ENCODE peak calls at places on chromosome 9, in six cellular contexts. R is HepG2, C is HEK293T, B is A549, G is K562, S is IMR-90. L is an unnamed sample.
A peak's percentile ranks its signal among the peaks of the same experiment; 100 is the strongest.

GRCh38 chr9:136093331-136093986 is 1.6 kb downstream of the NACC2 start:
- DNase-seq in S (no peak), R (no peak), C (peak; percentile 44), B (peak; percentile 84), G (peak; percentile 69), L (no peak)

GRCh38 chr9:78954286-78954685 is 617.5 kb upstream of the TLE4 start:
- DNase-seq in B (no peak), C (no peak), S (peak; percentile 5), G (no peak), R (no peak), L (no peak)

GRCh38 chr9:117772960-117773359 is 68.8 kb downstream of the TLR4 start:
- DNase-seq in R (no peak), B (no peak), C (peak; percentile 7), S (no peak), G (no peak), L (no peak)

GRCh38 chr9:119060629-119061385 is 308.4 kb downstream of the BRINP1 start:
- DNase-seq in S (no peak), C (no peak), R (no peak), B (no peak), G (no peak), L (no peak)

GRCh38 chr9:110742741-110743371 is 74.3 kb downstream of the MUSK start:
- DNase-seq in R (no peak), B (no peak), C (no peak), S (peak; percentile 93), G (no peak), L (no peak)

GRCh38 chr9:20191239-20191840 is 402.5 kb upstream of the SLC24A2 start:
- DNase-seq in R (no peak), C (no peak), B (no peak), S (no peak), G (no peak), L (no peak)

GRCh38 chr9:130212543-130213297 is 40.5 kb downstream of the NCS1 start:
- DNase-seq in G (no peak), B (no peak), C (no peak), R (no peak), S (no peak), L (no peak)

GRCh38 chr9:105993051-105993854 is 298.9 kb downstream of the TMEM38B start:
- DNase-seq in S (no peak), C (no peak), R (no peak), B (no peak), G (no peak), L (no peak)

GRCh38 chr9:1005043-1005667 is 28.7 kb downstream of the DMRT3 start:
- DNase-seq in S (peak; percentile 47), C (no peak), R (peak; percentile 47), G (peak; percentile 7), B (peak; percentile 25), L (peak; percentile 53)

GRCh38 chr9:36880075-36880474 is 154.0 kb downstream of the PAX5 start:
- DNase-seq in C (no peak), S (no peak), B (no peak), G (no peak), R (no peak), L (no peak)

GRCh38 chr9:8284835-8285234 is 485.3 kb upstream of the DMAC1 start:
- DNase-seq in B (no peak), C (no peak), G (no peak), R (no peak), S (no peak), L (no peak)

GRCh38 chr9:86099695-86100364 is 472 bp upstream of the GOLM1 start:
- DNase-seq in S (peak; percentile 57), C (peak; percentile 46), R (no peak), G (no peak), B (peak; percentile 77), L (no peak)

GRCh38 chr9:70832487-70832886 is 288.9 kb downstream of the TRPM3 start:
- DNase-seq in G (no peak), R (no peak), B (no peak), C (no peak), S (no peak), L (no peak)

GRCh38 chr9:69085523-69086283 is 50.2 kb downstream of the FXN start:
- DNase-seq in S (peak; percentile 53), C (no peak), G (no peak), B (no peak), R (peak; percentile 53), L (no peak)

GRCh38 chr9:68883224-68883623 is 130.7 kb downstream of the PRKACG start:
- DNase-seq in C (no peak), B (no peak), R (no peak), S (no peak), G (no peak), L (no peak)

GRCh38 chr9:132488611-132489010 is 78.6 kb downstream of the CFAP77 start:
- DNase-seq in G (no peak), B (no peak), S (no peak), C (no peak), R (no peak), L (no peak)

GRCh38 chr9:104836235-104836634 is 72.3 kb downstream of the NIPSNAP3B start:
- DNase-seq in S (peak; percentile 15), G (no peak), C (no peak), R (no peak), B (no peak), L (no peak)

GRCh38 chr9:29212590-29213373 is 1639.5 kb upstream of the C9orf72 start:
- DNase-seq in R (no peak), B (peak; percentile 44), S (no peak), G (no peak), C (peak; percentile 15), L (no peak)

GRCh38 chr9:126719677-126720435 is 85.0 kb upstream of the ZBTB43 start:
- DNase-seq in C (no peak), S (peak; percentile 25), G (peak; percentile 28), B (no peak), R (peak; percentile 55), L (peak; percentile 53)

GRCh38 chr9:115973241-115973640 is 180.3 kb upstream of the PAPPA start:
- DNase-seq in G (no peak), C (no peak), S (peak; percentile 45), R (no peak), B (no peak), L (no peak)

GRCh38 chr9:133838859-133839507 is 100.8 kb upstream of the SARDH start:
- DNase-seq in G (no peak), S (no peak), C (no peak), R (no peak), B (no peak), L (no peak)

GRCh38 chr9:80995759-80996158 is 693.6 kb downstream of the TLE1 start:
- DNase-seq in S (peak; percentile 60), G (no peak), R (no peak), C (no peak), B (no peak), L (no peak)

GRCh38 chr9:72362680-72363139 is 2.3 kb downstream of the ZFAND5 start:
- DNase-seq in C (peak; percentile 41), B (peak; percentile 50), S (peak; percentile 76), R (peak; percentile 75), G (peak; percentile 7), L (peak; percentile 41)

GRCh38 chr9:121972501-121972981 is 120.6 kb downstream of the TTLL11 start:
- DNase-seq in G (no peak), S (peak; percentile 47), R (no peak), B (no peak), C (no peak), L (peak; percentile 59)
- TF ChIP-seq BHLHE40 in G (no peak), S (no peak), R (no peak), B (no peak), C (no peak), L (no peak)

DNA sequence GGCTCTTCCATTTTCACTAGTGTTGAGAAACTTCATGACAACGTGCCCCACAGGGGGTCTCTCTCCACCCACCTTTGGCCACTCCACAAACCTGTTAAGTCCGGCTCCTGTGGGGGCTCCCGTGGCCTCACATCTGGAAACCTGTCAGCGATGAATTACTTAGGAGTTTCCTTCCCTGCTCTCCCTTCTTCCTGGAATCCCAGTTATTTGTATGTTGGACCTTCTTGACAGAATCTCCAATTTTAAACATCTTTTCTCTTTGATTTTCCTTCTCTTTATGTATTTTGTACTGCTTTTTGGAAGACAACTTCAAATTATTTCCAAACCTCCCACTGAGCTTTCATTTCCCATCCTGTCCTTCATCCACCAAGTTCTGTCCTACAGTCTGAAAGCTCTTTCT is 55.1 kb upstream of the NRARP start:
- DNase-seq in G (no peak), R (no peak), C (no peak), B (no peak), S (peak; percentile 5), L (no peak)
- TF ChIP-seq BHLHE40 in G (no peak), R (no peak), C (no peak), B (no peak), S (no peak), L (no peak)

GRCh38 chr9:112032009-112032408 is 135.4 kb downstream of the UGCG start:
- DNase-seq in B (no peak), R (no peak), C (no peak), S (no peak), G (no peak), L (peak; percentile 97)
- TF ChIP-seq BHLHE40 in B (no peak), R (no peak), C (no peak), S (no peak), G (no peak), L (peak; percentile 80)

DNA sequence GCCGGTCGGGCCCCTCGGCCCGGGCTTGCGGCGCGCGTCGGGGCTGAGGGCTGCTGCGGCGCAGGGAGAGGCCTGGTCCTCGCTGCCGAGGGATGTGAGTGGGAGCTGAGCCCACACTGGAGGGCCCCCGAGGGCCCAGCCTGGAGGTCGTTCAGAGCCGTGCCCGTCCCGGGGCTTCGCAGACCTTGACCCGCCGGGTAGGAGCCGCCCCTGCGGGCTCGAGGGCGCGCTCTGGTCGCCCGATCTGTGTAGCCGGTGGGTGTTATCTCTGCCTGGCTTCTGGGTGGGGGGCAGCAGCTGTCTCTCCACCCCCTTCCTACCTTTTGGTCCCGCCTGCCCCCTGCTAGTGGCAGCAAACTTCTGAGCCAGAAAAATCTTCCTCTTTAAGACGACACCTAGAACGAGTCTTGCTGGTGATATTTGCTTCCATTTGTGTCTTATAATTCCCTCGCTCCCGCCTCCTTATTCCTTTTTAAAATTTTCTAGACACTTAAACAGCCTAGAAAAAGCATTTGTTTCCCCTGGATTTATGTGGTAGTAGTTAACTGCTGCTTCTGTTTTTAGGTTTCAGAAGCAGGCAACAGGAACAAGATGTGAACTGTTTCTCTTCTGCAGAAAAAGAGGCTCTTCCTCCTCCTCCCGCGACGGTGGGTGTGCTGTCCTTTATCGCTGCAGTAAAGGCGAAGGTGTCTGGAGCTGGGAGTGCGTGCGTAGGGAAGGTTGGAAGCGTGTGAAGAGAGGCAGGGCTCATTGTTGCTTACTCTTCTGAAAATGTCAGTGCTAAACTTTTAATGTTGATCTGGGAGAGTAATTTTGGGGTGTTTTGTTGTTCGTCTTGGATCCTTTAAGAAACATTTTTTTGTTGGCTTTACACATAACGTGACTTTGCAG is 549 bp downstream of the JAK2 start:
- DNase-seq in R (no peak), C (peak; percentile 12), G (peak; percentile 42), B (no peak), S (peak; percentile 45), L (no peak)
- TF ChIP-seq BHLHE40 in R (no peak), C (no peak), G (no peak), B (no peak), S (no peak), L (no peak)

L was measured in GM12878.